ENCODE peak calls at places on chromosomes 11 and 22, in four cellular contexts. One of them, this sample, is unnamed.

GRCh38 chr22:29093501-29093921 is 20.7 kb downstream of the KREMEN1 start:
- DNase-seq in fibroblast of mammary gland: peak
- DNase-seq in fibroblast of villous mesenchyme: peak
- DNase-seq in GM12878: no peak
- DNase-seq in this sample: no peak

GRCh38 chr11:72241290-72241781 is 2.6 kb downstream of the PHOX2A start:
- DNase-seq in fibroblast of mammary gland: no peak
- DNase-seq in fibroblast of villous mesenchyme: no peak
- DNase-seq in GM12878: no peak
- DNase-seq in this sample: no peak

GRCh38 chr11:27194976-27195375 is 154.4 kb downstream of the BBOX1 start:
- DNase-seq in GM12878: no peak
- DNase-seq in fibroblast of villous mesenchyme: no peak
- DNase-seq in fibroblast of mammary gland: no peak
- DNase-seq in this sample: no peak

GRCh38 chr11:8789864-8790263 is 107.3 kb downstream of the RPL27A start:
- DNase-seq in GM12878: no peak
- DNase-seq in fibroblast of mammary gland: no peak
- DNase-seq in fibroblast of villous mesenchyme: no peak
- DNase-seq in this sample: no peak

GRCh38 chr11:33633251-33634003 is 67.2 kb downstream of the C11orf91 start:
- DNase-seq in fibroblast of mammary gland: peak
- DNase-seq in fibroblast of villous mesenchyme: peak
- DNase-seq in GM12878: no peak
- DNase-seq in this sample: peak

GRCh38 chr11:122604626-122605025 is 50.9 kb upstream of the UBASH3B start:
- DNase-seq in GM12878: no peak
- DNase-seq in fibroblast of villous mesenchyme: no peak
- DNase-seq in fibroblast of mammary gland: no peak
- DNase-seq in this sample: no peak

GRCh38 chr22:40310081-40310770 is 36.1 kb upstream of the ADSL start:
- DNase-seq in GM12878: no peak
- DNase-seq in fibroblast of mammary gland: peak
- DNase-seq in fibroblast of villous mesenchyme: peak
- DNase-seq in this sample: peak

GRCh38 chr11:26806209-26806608 is 84.3 kb upstream of the SLC5A12 start:
- DNase-seq in GM12878: no peak
- DNase-seq in fibroblast of villous mesenchyme: peak
- DNase-seq in fibroblast of mammary gland: peak
- DNase-seq in this sample: peak

GRCh38 chr11:112073941-112074811 is at the start of the genes NKAPD1 and PIH1D2:
- DNase-seq in fibroblast of villous mesenchyme: peak
- DNase-seq in fibroblast of mammary gland: peak
- DNase-seq in GM12878: peak
- DNase-seq in this sample: peak

GRCh38 chr11:5815534-5815933 is 6.8 kb downstream of the OR52N2 start:
- DNase-seq in GM12878: no peak
- DNase-seq in fibroblast of mammary gland: no peak
- DNase-seq in fibroblast of villous mesenchyme: no peak
- DNase-seq in this sample: no peak

GRCh38 chr11:12675951-12676711 is 1.9 kb downstream of the TEAD1 start:
- DNase-seq in fibroblast of mammary gland: peak
- DNase-seq in fibroblast of villous mesenchyme: peak
- DNase-seq in GM12878: no peak
- DNase-seq in this sample: peak

GRCh38 chr11:1198766-1199688 is 23.8 kb upstream of the MUC5B start:
- DNase-seq in GM12878: no peak
- DNase-seq in fibroblast of villous mesenchyme: no peak
- DNase-seq in fibroblast of mammary gland: no peak
- DNase-seq in this sample: no peak

GRCh38 chr22:47251911-47252310 is 489.5 kb downstream of the TBC1D22A start:
- DNase-seq in fibroblast of villous mesenchyme: no peak
- DNase-seq in fibroblast of mammary gland: no peak
- DNase-seq in GM12878: no peak
- DNase-seq in this sample: no peak

GRCh38 chr11:62912268-62912667 is 8.9 kb downstream of the CHRM1 start:
- DNase-seq in fibroblast of mammary gland: no peak
- DNase-seq in fibroblast of villous mesenchyme: no peak
- DNase-seq in GM12878: no peak
- DNase-seq in this sample: no peak

GRCh38 chr22:36565686-36566085 is 36.7 kb upstream of the EIF3D start:
- DNase-seq in fibroblast of villous mesenchyme: no peak
- DNase-seq in GM12878: no peak
- DNase-seq in fibroblast of mammary gland: peak
- DNase-seq in this sample: no peak

GRCh38 chr11:46099973-46100335 is 21.3 kb downstream of the PHF21A start:
- DNase-seq in fibroblast of villous mesenchyme: peak
- DNase-seq in GM12878: no peak
- DNase-seq in fibroblast of mammary gland: peak
- DNase-seq in this sample: peak

GRCh38 chr11:123057604-123058305 is 4.2 kb downstream of the HSPA8 start:
- DNase-seq in GM12878: no peak
- DNase-seq in fibroblast of villous mesenchyme: no peak
- DNase-seq in fibroblast of mammary gland: no peak
- DNase-seq in this sample: no peak

GRCh38 chr11:97201743-97202612 is 812.2 kb downstream of the JRKL start:
- DNase-seq in fibroblast of villous mesenchyme: no peak
- DNase-seq in fibroblast of mammary gland: no peak
- DNase-seq in GM12878: no peak
- DNase-seq in this sample: no peak

GRCh38 chr11:116364357-116364756 is 408.4 kb downstream of the BUD13 start:
- DNase-seq in fibroblast of villous mesenchyme: no peak
- DNase-seq in fibroblast of mammary gland: no peak
- DNase-seq in GM12878: no peak
- DNase-seq in this sample: no peak

GRCh38 chr11:134343646-134344045 is 11.9 kb downstream of the GLB1L2 start:
- DNase-seq in GM12878: no peak
- DNase-seq in fibroblast of mammary gland: no peak
- DNase-seq in fibroblast of villous mesenchyme: no peak
- DNase-seq in this sample: no peak

GRCh38 chr11:13962562-13963168 is at the start of gene SPON1:
- DNase-seq in fibroblast of mammary gland: peak
- DNase-seq in GM12878: no peak
- DNase-seq in fibroblast of villous mesenchyme: peak
- DNase-seq in this sample: peak

GRCh38 chr11:47331454-47332302 is 20.8 kb downstream of the MYBPC3 start:
- DNase-seq in fibroblast of villous mesenchyme: no peak
- DNase-seq in GM12878: no peak
- DNase-seq in fibroblast of mammary gland: no peak
- DNase-seq in this sample: no peak

GRCh38 chr11:121524233-121524631 is 71.5 kb upstream of the SORL1-AS1 start:
- DNase-seq in fibroblast of villous mesenchyme: no peak
- DNase-seq in fibroblast of mammary gland: no peak
- DNase-seq in GM12878: no peak
- DNase-seq in this sample: no peak

GRCh38 chr11:94036096-94036495 is 14.9 kb downstream of the HEPHL1 start:
- DNase-seq in GM12878: no peak
- DNase-seq in fibroblast of villous mesenchyme: no peak
- DNase-seq in fibroblast of mammary gland: no peak
- DNase-seq in this sample: no peak

GRCh38 chr11:118174006-118174567 is 2.4 kb downstream of the SCN2B start:
- DNase-seq in GM12878: no peak
- DNase-seq in fibroblast of mammary gland: no peak
- DNase-seq in fibroblast of villous mesenchyme: no peak
- DNase-seq in this sample: no peak
- H3K4me3 ChIP-seq in GM12878: no peak
- H3K4me3 ChIP-seq in fibroblast of mammary gland: no peak
- H3K4me3 ChIP-seq in fibroblast of villous mesenchyme: no peak
- H3K4me3 ChIP-seq in this sample: no peak

DNA sequence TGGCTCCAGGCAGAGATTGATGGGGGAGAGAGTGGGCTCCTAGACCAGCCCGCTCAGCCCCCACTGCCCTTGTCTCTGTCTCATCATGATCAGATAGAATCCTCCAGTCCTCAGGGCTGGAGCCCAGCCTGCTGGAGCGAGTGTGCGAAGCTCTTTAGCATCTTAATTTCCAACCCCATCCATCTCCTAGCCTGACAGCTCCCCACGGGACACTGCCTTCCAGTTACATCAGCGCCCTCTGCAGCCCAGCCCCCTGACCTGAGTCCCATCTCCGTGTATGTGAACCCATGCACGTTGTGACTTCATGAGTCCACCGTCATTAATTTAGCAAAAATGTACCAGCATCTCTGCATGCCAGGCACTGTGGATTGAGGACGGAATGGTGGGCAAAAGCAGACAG is 2.1 kb downstream of the P2RX3 start:
- DNase-seq in GM12878: no peak
- DNase-seq in fibroblast of mammary gland: peak
- DNase-seq in fibroblast of villous mesenchyme: peak
- DNase-seq in this sample: no peak
- TF ChIP-seq CTCF in GM12878: no peak
- TF ChIP-seq CTCF in fibroblast of mammary gland: peak
- TF ChIP-seq CTCF in fibroblast of villous mesenchyme: peak
- TF ChIP-seq CTCF in this sample: peak

GRCh38 chr11:101434241-101434640 is 149.6 kb downstream of the TRPC6 start:
- DNase-seq in fibroblast of villous mesenchyme: peak
- DNase-seq in GM12878: no peak
- DNase-seq in fibroblast of mammary gland: no peak
- DNase-seq in this sample: no peak
- H3K4me3 ChIP-seq in fibroblast of villous mesenchyme: no peak
- H3K4me3 ChIP-seq in GM12878: no peak
- H3K4me3 ChIP-seq in fibroblast of mammary gland: no peak
- H3K4me3 ChIP-seq in this sample: no peak

GRCh38 chr11:69014936-69015549 is 2.0 kb upstream of the MRGPRF start:
- DNase-seq in fibroblast of villous mesenchyme: no peak
- DNase-seq in GM12878: no peak
- DNase-seq in fibroblast of mammary gland: no peak
- DNase-seq in this sample: no peak

GRCh38 chr11:69012092-69013008 is 696 bp downstream of the MRGPRF start:
- DNase-seq in fibroblast of mammary gland: peak
- DNase-seq in GM12878: no peak
- DNase-seq in fibroblast of villous mesenchyme: peak
- DNase-seq in this sample: no peak

GRCh38 chr11:69014084-69014935 is 1.3 kb upstream of the MRGPRF start:
- DNase-seq in GM12878: no peak
- DNase-seq in fibroblast of villous mesenchyme: peak
- DNase-seq in fibroblast of mammary gland: no peak
- DNase-seq in this sample: no peak

GRCh38 chr11:69011624-69012091 is 1.4 kb downstream of the MRGPRF start:
- DNase-seq in GM12878: no peak
- DNase-seq in fibroblast of mammary gland: no peak
- DNase-seq in fibroblast of villous mesenchyme: no peak
- DNase-seq in this sample: no peak

GRCh38 chr11:69013009-69013951 is at the start of gene MRGPRF:
- DNase-seq in GM12878: no peak
- DNase-seq in fibroblast of villous mesenchyme: peak
- DNase-seq in fibroblast of mammary gland: peak
- DNase-seq in this sample: peak
- TF ChIP-seq CTCF in GM12878: no peak
- TF ChIP-seq CTCF in fibroblast of villous mesenchyme: peak
- TF ChIP-seq CTCF in fibroblast of mammary gland: peak
- TF ChIP-seq CTCF in this sample: peak

This sample was measured in fibroblast of pulmonary artery.